ENCODE peak calls at places on chromosomes 6 and 20, in four cellular contexts. T is AG08396, J is NCI-H460, S is iPS-NIHi11. D is an unnamed sample.

GRCh38 chr20:8248051-8248450 is 116.0 kb downstream of the PLCB1 start:
- DNase-seq in S (no peak), J (no peak), T (no peak), D (no peak)

GRCh38 chr6:57278570-57278969 is 38.9 kb upstream of the PRIM2 start:
- DNase-seq in T (no peak), J (no peak), S (no peak), D (no peak)

GRCh38 chr20:24289737-24290481 is 179.5 kb upstream of the SYNDIG1 start:
- DNase-seq in J (no peak), S (peak), T (no peak), D (no peak)

GRCh38 chr20:13684566-13685222 is 46.0 kb upstream of the TASP1 start:
- DNase-seq in S (no peak), T (no peak), J (no peak), D (no peak)

GRCh38 chr6:85452441-85452881 is 2.6 kb downstream of the NT5E start:
- DNase-seq in T (peak), J (no peak), S (no peak), D (no peak)

GRCh38 chr6:133396225-133396624 is 155.1 kb downstream of the EYA4 start:
- DNase-seq in S (no peak), T (no peak), J (peak), D (no peak)

GRCh38 chr6:21240709-21241108 is 352.8 kb upstream of the SOX4 start:
- DNase-seq in T (no peak), J (no peak), S (no peak), D (no peak)

GRCh38 chr20:63766695-63767426 is 27.3 kb downstream of the SLC2A4RG start:
- DNase-seq in J (no peak), T (no peak), S (no peak), D (no peak)

GRCh38 chr6:137357263-137357947 is 136.8 kb downstream of the OLIG3 start:
- DNase-seq in S (no peak), T (no peak), J (no peak), D (no peak)

GRCh38 chr6:156564807-156565149 is 212.4 kb upstream of the ARID1B start:
- DNase-seq in J (no peak), S (no peak), T (no peak), D (no peak)

GRCh38 chr6:41318648-41319565 is 16.5 kb upstream of the NCR2 start:
- DNase-seq in J (peak), T (peak), S (peak), D (peak)

GRCh38 chr6:144757299-144757698 is 472.2 kb downstream of the UTRN start:
- DNase-seq in T (no peak), S (no peak), J (no peak), D (no peak)

GRCh38 chr20:24147479-24147878 is 158.9 kb upstream of the GGTLC1 start:
- DNase-seq in J (no peak), T (no peak), S (no peak), D (no peak)

GRCh38 chr6:158529629-158530028 is 30.3 kb upstream of the TMEM181 start:
- DNase-seq in J (no peak), S (no peak), T (no peak), D (no peak)

D was measured in Panc1.